ENCODE peak calls at places on chromosomes 1 and 21, in seven cellular contexts. One of them, this sample, is unnamed.

GRCh38 chr1:41454406-41454805 is 30.1 kb downstream of the EDN2 start:
- DNase-seq in AG10803: peak; percentile 58
- DNase-seq in fibroblast of lung: peak; percentile 70
- DNase-seq in CD8-positive, alpha-beta memory T cell: no peak
- DNase-seq in right cardiac atrium: peak; percentile 91
- DNase-seq in WERI-Rb-1: peak; percentile 35
- DNase-seq in NT2/D1: no peak
- DNase-seq in this sample: peak; percentile 32

GRCh38 chr1:20212099-20212684 is 25.9 kb upstream of the PLA2G2C start:
- DNase-seq in CD8-positive, alpha-beta memory T cell: no peak
- DNase-seq in NT2/D1: no peak
- DNase-seq in fibroblast of lung: no peak
- DNase-seq in WERI-Rb-1: no peak
- DNase-seq in right cardiac atrium: no peak
- DNase-seq in AG10803: no peak
- DNase-seq in this sample: no peak

GRCh38 chr1:208058212-208059155 is 147.6 kb upstream of the CD34 start:
- DNase-seq in NT2/D1: no peak
- DNase-seq in CD8-positive, alpha-beta memory T cell: no peak
- DNase-seq in fibroblast of lung: no peak
- DNase-seq in right cardiac atrium: no peak
- DNase-seq in WERI-Rb-1: no peak
- DNase-seq in AG10803: no peak
- DNase-seq in this sample: no peak

GRCh38 chr1:44947774-44948311 is 38.6 kb downstream of the EIF2B3 start:
- DNase-seq in WERI-Rb-1: no peak
- DNase-seq in NT2/D1: no peak
- DNase-seq in right cardiac atrium: no peak
- DNase-seq in fibroblast of lung: peak; percentile 9
- DNase-seq in CD8-positive, alpha-beta memory T cell: no peak
- DNase-seq in AG10803: no peak
- DNase-seq in this sample: no peak

GRCh38 chr1:99650773-99651437 is 5.0 kb downstream of the PALMD start:
- DNase-seq in AG10803: peak; percentile 70
- DNase-seq in NT2/D1: no peak
- DNase-seq in fibroblast of lung: peak; percentile 75
- DNase-seq in WERI-Rb-1: no peak
- DNase-seq in CD8-positive, alpha-beta memory T cell: no peak
- DNase-seq in right cardiac atrium: no peak
- DNase-seq in this sample: no peak

GRCh38 chr1:40785446-40785845 is 1.9 kb downstream of the KCNQ4 start:
- DNase-seq in NT2/D1: no peak
- DNase-seq in right cardiac atrium: no peak
- DNase-seq in CD8-positive, alpha-beta memory T cell: no peak
- DNase-seq in AG10803: no peak
- DNase-seq in WERI-Rb-1: no peak
- DNase-seq in fibroblast of lung: no peak
- DNase-seq in this sample: no peak

GRCh38 chr1:11806307-11806936 is 431 bp downstream of the CLCN6 start:
- DNase-seq in right cardiac atrium: no peak
- DNase-seq in fibroblast of lung: peak; percentile 24
- DNase-seq in CD8-positive, alpha-beta memory T cell: no peak
- DNase-seq in NT2/D1: no peak
- DNase-seq in WERI-Rb-1: no peak
- DNase-seq in AG10803: peak; percentile 57
- DNase-seq in this sample: no peak

GRCh38 chr21:20404915-20405314 is 593.3 kb upstream of the NCAM2 start:
- DNase-seq in AG10803: no peak
- DNase-seq in fibroblast of lung: no peak
- DNase-seq in NT2/D1: no peak
- DNase-seq in CD8-positive, alpha-beta memory T cell: no peak
- DNase-seq in right cardiac atrium: no peak
- DNase-seq in WERI-Rb-1: no peak
- DNase-seq in this sample: no peak

DNA sequence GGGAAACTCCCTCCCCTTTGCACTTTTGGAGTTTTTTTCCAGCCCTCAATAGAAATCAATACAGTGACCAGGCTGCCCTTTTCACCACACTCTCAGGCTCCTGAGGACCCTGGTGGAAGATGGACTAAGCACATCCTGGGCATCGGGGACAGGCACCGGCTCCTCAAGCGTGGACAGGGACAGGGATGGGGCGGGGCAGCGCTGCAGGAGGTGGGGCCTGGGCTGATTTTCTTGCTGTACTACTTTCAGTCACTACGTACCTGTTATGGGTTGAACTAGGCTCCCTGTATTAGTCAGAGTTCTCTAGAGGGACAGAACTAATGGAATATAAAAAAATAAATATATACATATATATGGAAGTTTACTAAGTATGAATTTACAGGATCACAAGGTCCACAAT is 2.5 kb downstream of the MX2 start:
- DNase-seq in NT2/D1: no peak
- DNase-seq in fibroblast of lung: no peak
- DNase-seq in AG10803: no peak
- DNase-seq in WERI-Rb-1: no peak
- DNase-seq in right cardiac atrium: no peak
- DNase-seq in CD8-positive, alpha-beta memory T cell: no peak
- DNase-seq in this sample: no peak
- H3K4me3 ChIP-seq in NT2/D1: no peak overlapping the region
- H3K4me3 ChIP-seq in fibroblast of lung: no peak overlapping the region
- H3K4me3 ChIP-seq in AG10803: no peak overlapping the region
- H3K4me3 ChIP-seq in WERI-Rb-1: no peak overlapping the region
- H3K4me3 ChIP-seq in right cardiac atrium: no peak overlapping the region
- H3K4me3 ChIP-seq in CD8-positive, alpha-beta memory T cell: no peak overlapping the region
- H3K4me3 ChIP-seq in this sample: no peak overlapping the region

GRCh38 chr1:53328490-53329182 is 766 bp upstream of the LRP8 start:
- DNase-seq in NT2/D1: peak; percentile 48
- DNase-seq in fibroblast of lung: no peak
- DNase-seq in AG10803: no peak
- DNase-seq in CD8-positive, alpha-beta memory T cell: peak; percentile 9
- DNase-seq in right cardiac atrium: peak; percentile 39
- DNase-seq in WERI-Rb-1: no peak
- DNase-seq in this sample: no peak
- H3K4me3 ChIP-seq in NT2/D1: peak overlapping the region; percentile 73
- H3K4me3 ChIP-seq in fibroblast of lung: peak overlapping the region; percentile 57
- H3K4me3 ChIP-seq in AG10803: no peak overlapping the region
- H3K4me3 ChIP-seq in CD8-positive, alpha-beta memory T cell: peak overlapping the region; percentile 64
- H3K4me3 ChIP-seq in right cardiac atrium: peak overlapping the region; percentile 64
- H3K4me3 ChIP-seq in WERI-Rb-1: peak overlapping the region; percentile 44
- H3K4me3 ChIP-seq in this sample: peak overlapping the region; percentile 52

GRCh38 chr1:1540015-1540816 is at the start of gene TMEM240:
- DNase-seq in WERI-Rb-1: peak; percentile 89
- DNase-seq in NT2/D1: peak; percentile 56
- DNase-seq in right cardiac atrium: peak; percentile 95
- DNase-seq in AG10803: peak; percentile 73
- DNase-seq in CD8-positive, alpha-beta memory T cell: peak; percentile 19
- DNase-seq in fibroblast of lung: peak; percentile 73
- DNase-seq in this sample: peak; percentile 39
- H3K4me3 ChIP-seq in WERI-Rb-1: peak within 1 kb of the TSS; percentile 45
- H3K4me3 ChIP-seq in NT2/D1: peak within 1 kb of the TSS; percentile 30
- H3K4me3 ChIP-seq in right cardiac atrium: peak within 1 kb of the TSS; percentile 71
- H3K4me3 ChIP-seq in AG10803: peak within 1 kb of the TSS; percentile 69
- H3K4me3 ChIP-seq in CD8-positive, alpha-beta memory T cell: no peak within 1 kb of the TSS
- H3K4me3 ChIP-seq in fibroblast of lung: peak within 1 kb of the TSS; percentile 66
- H3K4me3 ChIP-seq in this sample: peak within 1 kb of the TSS; percentile 56

DNA sequence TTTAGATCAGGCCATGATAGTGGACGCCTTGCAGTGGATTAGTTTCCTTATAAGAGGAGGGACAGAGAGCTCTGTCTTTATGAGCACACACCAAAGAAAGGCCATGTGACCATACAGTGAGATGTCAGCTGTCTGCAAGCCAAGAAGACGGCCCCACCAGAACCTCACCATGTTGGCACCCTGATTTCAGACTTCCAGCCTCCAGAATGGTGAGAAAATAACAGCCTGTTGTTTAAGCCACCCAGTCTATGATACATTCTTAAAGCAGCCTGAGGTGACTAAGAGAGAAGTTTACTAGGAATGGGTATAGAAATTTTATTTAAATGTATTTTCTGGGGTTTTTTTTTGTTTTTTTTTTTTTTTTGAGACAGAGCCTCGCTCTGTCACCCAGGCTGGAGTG is 29.5 kb downstream of the L1TD1 start:
- DNase-seq in AG10803: no peak
- DNase-seq in WERI-Rb-1: no peak
- DNase-seq in CD8-positive, alpha-beta memory T cell: no peak
- DNase-seq in NT2/D1: no peak
- DNase-seq in right cardiac atrium: no peak
- DNase-seq in fibroblast of lung: no peak
- DNase-seq in this sample: no peak
- H3K4me3 ChIP-seq in AG10803: no peak overlapping the region
- H3K4me3 ChIP-seq in WERI-Rb-1: no peak overlapping the region
- H3K4me3 ChIP-seq in CD8-positive, alpha-beta memory T cell: no peak overlapping the region
- H3K4me3 ChIP-seq in NT2/D1: no peak overlapping the region
- H3K4me3 ChIP-seq in right cardiac atrium: no peak overlapping the region
- H3K4me3 ChIP-seq in fibroblast of lung: no peak overlapping the region
- H3K4me3 ChIP-seq in this sample: no peak overlapping the region

GRCh38 chr1:234533034-234533571 is 54.1 kb upstream of the TARBP1 start:
- DNase-seq in right cardiac atrium: peak; percentile 83
- DNase-seq in WERI-Rb-1: no peak
- DNase-seq in NT2/D1: no peak
- DNase-seq in fibroblast of lung: peak; percentile 98
- DNase-seq in CD8-positive, alpha-beta memory T cell: no peak
- DNase-seq in AG10803: peak; percentile 98
- DNase-seq in this sample: peak; percentile 98

GRCh38 chr1:234535208-234535607 is 56.2 kb upstream of the TARBP1 start:
- DNase-seq in fibroblast of lung: no peak
- DNase-seq in NT2/D1: no peak
- DNase-seq in AG10803: no peak
- DNase-seq in WERI-Rb-1: no peak
- DNase-seq in CD8-positive, alpha-beta memory T cell: no peak
- DNase-seq in right cardiac atrium: no peak
- DNase-seq in this sample: no peak

GRCh38 chr1:234535763-234536515 is 57.0 kb upstream of the TARBP1 start:
- DNase-seq in right cardiac atrium: peak; percentile 92
- DNase-seq in AG10803: peak; percentile 81
- DNase-seq in NT2/D1: no peak
- DNase-seq in fibroblast of lung: peak; percentile 61
- DNase-seq in CD8-positive, alpha-beta memory T cell: no peak
- DNase-seq in WERI-Rb-1: no peak
- DNase-seq in this sample: no peak

GRCh38 chr1:234532511-234532922 is 53.5 kb upstream of the TARBP1 start:
- DNase-seq in right cardiac atrium: no peak
- DNase-seq in fibroblast of lung: no peak
- DNase-seq in CD8-positive, alpha-beta memory T cell: no peak
- DNase-seq in AG10803: peak; percentile 43
- DNase-seq in NT2/D1: no peak
- DNase-seq in WERI-Rb-1: no peak
- DNase-seq in this sample: no peak

GRCh38 chr1:234533975-234534876 is 55.2 kb upstream of the TARBP1 start:
- DNase-seq in AG10803: peak; percentile 100
- DNase-seq in NT2/D1: no peak
- DNase-seq in CD8-positive, alpha-beta memory T cell: no peak
- DNase-seq in WERI-Rb-1: no peak
- DNase-seq in fibroblast of lung: peak; percentile 98
- DNase-seq in right cardiac atrium: peak; percentile 98
- DNase-seq in this sample: peak; percentile 99
- H3K4me3 ChIP-seq in AG10803: no peak overlapping the region
- H3K4me3 ChIP-seq in NT2/D1: no peak overlapping the region
- H3K4me3 ChIP-seq in CD8-positive, alpha-beta memory T cell: no peak overlapping the region
- H3K4me3 ChIP-seq in WERI-Rb-1: no peak overlapping the region
- H3K4me3 ChIP-seq in fibroblast of lung: no peak overlapping the region
- H3K4me3 ChIP-seq in right cardiac atrium: no peak overlapping the region
- H3K4me3 ChIP-seq in this sample: no peak overlapping the region